ENCODE peak calls at places on chromosomes 7 and 10, in eight cellular contexts. J, B, S, N, P, L, G and X are unnamed samples.

GRCh38 chr7:122068999-122069398 is 75.0 kb downstream of the AASS start:
- DNase-seq in J (no peak), S (no peak), B (no peak), P (no peak), N (no peak), L (no peak), G (no peak), X (no peak)

GRCh38 chr10:30591249-30591670 is 38.3 kb downstream of the LYZL2 start:
- DNase-seq in N (peak; percentile 29), G (peak; percentile 67), J (peak; percentile 66), B (peak; percentile 62), P (peak; percentile 56), S (peak; percentile 33), L (peak; percentile 38), X (peak; percentile 40)

GRCh38 chr10:122417667-122418066 is 36.8 kb upstream of the ARMS2 start:
- DNase-seq in L (no peak), G (peak; percentile 63), J (no peak), S (no peak), B (peak; percentile 39), P (no peak), N (no peak), X (no peak)

GRCh38 chr7:112422842-112423496 is 27.3 kb upstream of the IFRD1 start:
- DNase-seq in J (no peak), G (peak; percentile 96), L (no peak), N (no peak), S (no peak), B (no peak), P (peak; percentile 85), X (peak; percentile 99)

GRCh38 chr10:114045071-114045737 is 1.5 kb downstream of the ADRB1 start:
- DNase-seq in J (no peak), S (no peak), G (peak; percentile 52), P (no peak), N (no peak), L (peak; percentile 29), B (peak; percentile 71), X (peak; percentile 34)

GRCh38 chr7:56287429-56288138 is 171.4 kb upstream of the NUPR2 start:
- DNase-seq in G (peak; percentile 17), S (no peak), N (no peak), J (no peak), L (no peak), P (no peak), B (peak; percentile 68), X (no peak)

GRCh38 chr7:157347217-157347904 is 10.6 kb downstream of the DNAJB6 start:
- DNase-seq in N (no peak), G (peak; percentile 98), J (no peak), P (peak; percentile 68), L (no peak), B (no peak), S (no peak), X (peak; percentile 92)

GRCh38 chr7:47458057-47458456 is 123.9 kb downstream of the TNS3 start:
- DNase-seq in P (peak; percentile 34), J (no peak), B (no peak), S (no peak), L (no peak), N (no peak), G (peak; percentile 98), X (peak; percentile 88)

GRCh38 chr7:93819699-93820098 is 70.9 kb downstream of the TFPI2 start:
- DNase-seq in P (no peak), S (no peak), B (no peak), G (no peak), J (no peak), L (no peak), N (no peak), X (no peak)

GRCh38 chr7:127692200-127692599 is 40.2 kb downstream of the SND1 start:
- DNase-seq in J (no peak), S (no peak), P (no peak), G (no peak), L (no peak), B (no peak), N (no peak), X (no peak)

GRCh38 chr10:92810934-92811532 is 37.3 kb upstream of the EXOC6 start:
- DNase-seq in B (no peak), J (no peak), G (no peak), S (no peak), L (no peak), N (no peak), P (no peak), X (no peak)

GRCh38 chr10:69974551-69975155 is 78.0 kb upstream of the MACROH2A2 start:
- DNase-seq in N (no peak), L (no peak), J (no peak), P (no peak), S (no peak), B (peak; percentile 73), G (peak; percentile 75), X (peak; percentile 65)

GRCh38 chr10:111391146-111391545 is 314.3 kb downstream of the ADRA2A start:
- DNase-seq in S (no peak), P (no peak), J (no peak), B (no peak), N (no peak), G (peak; percentile 74), L (no peak), X (no peak)

GRCh38 chr10:101063548-101064414 is 2.0 kb downstream of the KAZALD1 start:
- DNase-seq in G (no peak), N (no peak), J (no peak), B (no peak), S (no peak), P (no peak), L (no peak), X (no peak)

GRCh38 chr7:120990468-120991118 is 2.1 kb downstream of the CPED1 start:
- DNase-seq in S (no peak), P (no peak), G (peak; percentile 33), L (no peak), B (peak; percentile 24), J (no peak), N (no peak), X (no peak)

GRCh38 chr10:132469197-132469942 is 68.2 kb upstream of the INPP5A start:
- DNase-seq in G (no peak), S (no peak), J (no peak), P (no peak), L (no peak), B (no peak), N (no peak), X (no peak)